ENCODE peak calls at places on chromosomes 2 and 18, in ten cellular contexts. One of them, this sample, is unnamed.

GRCh38 chr2:45494275-45494977 is 116.6 kb downstream of the SRBD1 start:
- DNase-seq in MV-4-11: peak
- DNase-seq in A549: peak
- DNase-seq in GM23338: peak
- DNase-seq in choroid plexus epithelial cell: peak
- DNase-seq in fibroblast of lung: peak
- DNase-seq in left cardiac atrium: no peak
- DNase-seq in NK-92 treated with Interleukin-12 subunit alpha and Interleukin-12 subunit beta, amount 100 ng/mL, for 24 hours: no peak
- DNase-seq in Calu3: peak
- DNase-seq in NCI-H1105 treated with DMSO at 0.1 percent for 48 hours: peak
- DNase-seq in this sample: peak

GRCh38 chr2:192885569-192886160 is 690.9 kb upstream of the TMEFF2 start:
- DNase-seq in MV-4-11: no peak
- DNase-seq in A549: peak
- DNase-seq in GM23338: no peak
- DNase-seq in choroid plexus epithelial cell: peak
- DNase-seq in fibroblast of lung: no peak
- DNase-seq in left cardiac atrium: no peak
- DNase-seq in NK-92 treated with Interleukin-12 subunit alpha and Interleukin-12 subunit beta, amount 100 ng/mL, for 24 hours: no peak
- DNase-seq in Calu3: peak
- DNase-seq in NCI-H1105 treated with DMSO at 0.1 percent for 48 hours: no peak
- DNase-seq in this sample: no peak

GRCh38 chr2:127014224-127014623 is 92.7 kb downstream of the BIN1 start:
- DNase-seq in MV-4-11: no peak
- DNase-seq in A549: no peak
- DNase-seq in GM23338: no peak
- DNase-seq in choroid plexus epithelial cell: no peak
- DNase-seq in fibroblast of lung: no peak
- DNase-seq in left cardiac atrium: no peak
- DNase-seq in NK-92 treated with Interleukin-12 subunit alpha and Interleukin-12 subunit beta, amount 100 ng/mL, for 24 hours: no peak
- DNase-seq in Calu3: no peak
- DNase-seq in NCI-H1105 treated with DMSO at 0.1 percent for 48 hours: no peak
- DNase-seq in this sample: no peak

GRCh38 chr2:189143930-189144329 is 35.6 kb downstream of the COL5A2 start:
- DNase-seq in MV-4-11: no peak
- DNase-seq in A549: no peak
- DNase-seq in GM23338: no peak
- DNase-seq in choroid plexus epithelial cell: peak
- DNase-seq in fibroblast of lung: peak
- DNase-seq in left cardiac atrium: no peak
- DNase-seq in NK-92 treated with Interleukin-12 subunit alpha and Interleukin-12 subunit beta, amount 100 ng/mL, for 24 hours: no peak
- DNase-seq in Calu3: no peak
- DNase-seq in NCI-H1105 treated with DMSO at 0.1 percent for 48 hours: no peak
- DNase-seq in this sample: no peak

GRCh38 chr2:241853651-241854341 is 4.9 kb downstream of the PDCD1 start:
- DNase-seq in MV-4-11: peak
- DNase-seq in A549: no peak
- DNase-seq in GM23338: no peak
- DNase-seq in choroid plexus epithelial cell: no peak
- DNase-seq in fibroblast of lung: no peak
- DNase-seq in left cardiac atrium: peak
- DNase-seq in NK-92 treated with Interleukin-12 subunit alpha and Interleukin-12 subunit beta, amount 100 ng/mL, for 24 hours: no peak
- DNase-seq in Calu3: peak
- DNase-seq in NCI-H1105 treated with DMSO at 0.1 percent for 48 hours: no peak
- DNase-seq in this sample: peak

GRCh38 chr18:9869713-9870430 is 15.9 kb upstream of the TXNDC2 start:
- DNase-seq in MV-4-11: peak
- DNase-seq in A549: peak
- DNase-seq in GM23338: peak
- DNase-seq in choroid plexus epithelial cell: peak
- DNase-seq in fibroblast of lung: peak
- DNase-seq in left cardiac atrium: no peak
- DNase-seq in NK-92 treated with Interleukin-12 subunit alpha and Interleukin-12 subunit beta, amount 100 ng/mL, for 24 hours: no peak
- DNase-seq in Calu3: no peak
- DNase-seq in NCI-H1105 treated with DMSO at 0.1 percent for 48 hours: no peak
- DNase-seq in this sample: peak

GRCh38 chr2:191533693-191534175 is 144.2 kb upstream of the NABP1 start:
- DNase-seq in MV-4-11: peak
- DNase-seq in A549: no peak
- DNase-seq in GM23338: no peak
- DNase-seq in choroid plexus epithelial cell: peak
- DNase-seq in fibroblast of lung: peak
- DNase-seq in left cardiac atrium: no peak
- DNase-seq in NK-92 treated with Interleukin-12 subunit alpha and Interleukin-12 subunit beta, amount 100 ng/mL, for 24 hours: no peak
- DNase-seq in Calu3: no peak
- DNase-seq in NCI-H1105 treated with DMSO at 0.1 percent for 48 hours: no peak
- DNase-seq in this sample: no peak

GRCh38 chr2:12717988-12718661 is 1.4 kb downstream of the TRIB2 start:
- DNase-seq in MV-4-11: no peak
- DNase-seq in A549: peak
- DNase-seq in GM23338: peak
- DNase-seq in choroid plexus epithelial cell: no peak
- DNase-seq in fibroblast of lung: peak
- DNase-seq in left cardiac atrium: no peak
- DNase-seq in NK-92 treated with Interleukin-12 subunit alpha and Interleukin-12 subunit beta, amount 100 ng/mL, for 24 hours: no peak
- DNase-seq in Calu3: no peak
- DNase-seq in NCI-H1105 treated with DMSO at 0.1 percent for 48 hours: peak
- DNase-seq in this sample: peak

GRCh38 chr2:218834685-218835084 is 3.1 kb upstream of the PRKAG3 start:
- DNase-seq in MV-4-11: no peak
- DNase-seq in A549: no peak
- DNase-seq in GM23338: no peak
- DNase-seq in choroid plexus epithelial cell: peak
- DNase-seq in fibroblast of lung: no peak
- DNase-seq in left cardiac atrium: no peak
- DNase-seq in NK-92 treated with Interleukin-12 subunit alpha and Interleukin-12 subunit beta, amount 100 ng/mL, for 24 hours: no peak
- DNase-seq in Calu3: peak
- DNase-seq in NCI-H1105 treated with DMSO at 0.1 percent for 48 hours: no peak
- DNase-seq in this sample: peak

GRCh38 chr2:55720417-55720816 is 26.8 kb upstream of the PNPT1 start:
- DNase-seq in MV-4-11: no peak
- DNase-seq in A549: no peak
- DNase-seq in GM23338: no peak
- DNase-seq in choroid plexus epithelial cell: no peak
- DNase-seq in fibroblast of lung: no peak
- DNase-seq in left cardiac atrium: no peak
- DNase-seq in NK-92 treated with Interleukin-12 subunit alpha and Interleukin-12 subunit beta, amount 100 ng/mL, for 24 hours: no peak
- DNase-seq in Calu3: no peak
- DNase-seq in NCI-H1105 treated with DMSO at 0.1 percent for 48 hours: no peak
- DNase-seq in this sample: no peak

GRCh38 chr18:59145055-59145454 is 5.4 kb downstream of the SEC11C start:
- DNase-seq in MV-4-11: no peak
- DNase-seq in A549: no peak
- DNase-seq in GM23338: no peak
- DNase-seq in choroid plexus epithelial cell: no peak
- DNase-seq in fibroblast of lung: no peak
- DNase-seq in left cardiac atrium: no peak
- DNase-seq in NK-92 treated with Interleukin-12 subunit alpha and Interleukin-12 subunit beta, amount 100 ng/mL, for 24 hours: no peak
- DNase-seq in Calu3: no peak
- DNase-seq in NCI-H1105 treated with DMSO at 0.1 percent for 48 hours: peak
- DNase-seq in this sample: no peak

GRCh38 chr2:12155308-12156061 is 409.1 kb downstream of the LPIN1 start:
- DNase-seq in MV-4-11: peak
- DNase-seq in A549: no peak
- DNase-seq in GM23338: no peak
- DNase-seq in choroid plexus epithelial cell: peak
- DNase-seq in fibroblast of lung: peak
- DNase-seq in left cardiac atrium: peak
- DNase-seq in NK-92 treated with Interleukin-12 subunit alpha and Interleukin-12 subunit beta, amount 100 ng/mL, for 24 hours: no peak
- DNase-seq in Calu3: no peak
- DNase-seq in NCI-H1105 treated with DMSO at 0.1 percent for 48 hours: no peak
- DNase-seq in this sample: no peak

GRCh38 chr2:177072069-177072468 is 140.5 kb upstream of the HNRNPA3 start:
- DNase-seq in MV-4-11: no peak
- DNase-seq in A549: no peak
- DNase-seq in GM23338: no peak
- DNase-seq in choroid plexus epithelial cell: peak
- DNase-seq in fibroblast of lung: no peak
- DNase-seq in left cardiac atrium: no peak
- DNase-seq in NK-92 treated with Interleukin-12 subunit alpha and Interleukin-12 subunit beta, amount 100 ng/mL, for 24 hours: no peak
- DNase-seq in Calu3: no peak
- DNase-seq in NCI-H1105 treated with DMSO at 0.1 percent for 48 hours: no peak
- DNase-seq in this sample: no peak

GRCh38 chr2:240648155-240648649 is 22.9 kb downstream of the GPR35 start:
- DNase-seq in MV-4-11: no peak
- DNase-seq in A549: no peak
- DNase-seq in GM23338: no peak
- DNase-seq in choroid plexus epithelial cell: no peak
- DNase-seq in fibroblast of lung: no peak
- DNase-seq in left cardiac atrium: no peak
- DNase-seq in NK-92 treated with Interleukin-12 subunit alpha and Interleukin-12 subunit beta, amount 100 ng/mL, for 24 hours: no peak
- DNase-seq in Calu3: no peak
- DNase-seq in NCI-H1105 treated with DMSO at 0.1 percent for 48 hours: no peak
- DNase-seq in this sample: no peak

GRCh38 chr2:23925702-23926288 is 1.1 kb downstream of the ATAD2B start:
- DNase-seq in MV-4-11: peak
- DNase-seq in A549: no peak
- DNase-seq in GM23338: peak
- DNase-seq in choroid plexus epithelial cell: peak
- DNase-seq in fibroblast of lung: peak
- DNase-seq in left cardiac atrium: peak
- DNase-seq in NK-92 treated with Interleukin-12 subunit alpha and Interleukin-12 subunit beta, amount 100 ng/mL, for 24 hours: peak
- DNase-seq in Calu3: peak
- DNase-seq in NCI-H1105 treated with DMSO at 0.1 percent for 48 hours: peak
- DNase-seq in this sample: peak

GRCh38 chr2:127371037-127371436 is 16.7 kb downstream of the MAP3K2 start:
- DNase-seq in MV-4-11: no peak
- DNase-seq in A549: no peak
- DNase-seq in GM23338: peak
- DNase-seq in choroid plexus epithelial cell: no peak
- DNase-seq in fibroblast of lung: no peak
- DNase-seq in left cardiac atrium: peak
- DNase-seq in NK-92 treated with Interleukin-12 subunit alpha and Interleukin-12 subunit beta, amount 100 ng/mL, for 24 hours: no peak
- DNase-seq in Calu3: no peak
- DNase-seq in NCI-H1105 treated with DMSO at 0.1 percent for 48 hours: no peak
- DNase-seq in this sample: no peak

GRCh38 chr18:3675994-3676393 is 226.0 kb downstream of the TGIF1 start:
- DNase-seq in MV-4-11: no peak
- DNase-seq in A549: no peak
- DNase-seq in GM23338: no peak
- DNase-seq in choroid plexus epithelial cell: no peak
- DNase-seq in fibroblast of lung: no peak
- DNase-seq in left cardiac atrium: no peak
- DNase-seq in NK-92 treated with Interleukin-12 subunit alpha and Interleukin-12 subunit beta, amount 100 ng/mL, for 24 hours: no peak
- DNase-seq in Calu3: no peak
- DNase-seq in NCI-H1105 treated with DMSO at 0.1 percent for 48 hours: no peak
- DNase-seq in this sample: no peak

GRCh38 chr2:171545086-171545485 is 22.8 kb downstream of the CYBRD1 start:
- DNase-seq in MV-4-11: no peak
- DNase-seq in A549: no peak
- DNase-seq in GM23338: no peak
- DNase-seq in choroid plexus epithelial cell: no peak
- DNase-seq in fibroblast of lung: no peak
- DNase-seq in left cardiac atrium: no peak
- DNase-seq in NK-92 treated with Interleukin-12 subunit alpha and Interleukin-12 subunit beta, amount 100 ng/mL, for 24 hours: no peak
- DNase-seq in Calu3: no peak
- DNase-seq in NCI-H1105 treated with DMSO at 0.1 percent for 48 hours: no peak
- DNase-seq in this sample: no peak

GRCh38 chr18:58867281-58867961 is 2.7 kb downstream of the ZNF532 start:
- DNase-seq in MV-4-11: no peak
- DNase-seq in A549: no peak
- DNase-seq in GM23338: peak
- DNase-seq in choroid plexus epithelial cell: peak
- DNase-seq in fibroblast of lung: no peak
- DNase-seq in left cardiac atrium: no peak
- DNase-seq in NK-92 treated with Interleukin-12 subunit alpha and Interleukin-12 subunit beta, amount 100 ng/mL, for 24 hours: no peak
- DNase-seq in Calu3: no peak
- DNase-seq in NCI-H1105 treated with DMSO at 0.1 percent for 48 hours: no peak
- DNase-seq in this sample: peak

GRCh38 chr2:167925775-167926174 is 321.6 kb downstream of the STK39 start:
- DNase-seq in MV-4-11: no peak
- DNase-seq in A549: no peak
- DNase-seq in GM23338: no peak
- DNase-seq in choroid plexus epithelial cell: no peak
- DNase-seq in fibroblast of lung: peak
- DNase-seq in left cardiac atrium: no peak
- DNase-seq in NK-92 treated with Interleukin-12 subunit alpha and Interleukin-12 subunit beta, amount 100 ng/mL, for 24 hours: no peak
- DNase-seq in Calu3: no peak
- DNase-seq in NCI-H1105 treated with DMSO at 0.1 percent for 48 hours: peak
- DNase-seq in this sample: no peak

GRCh38 chr2:147739531-147739930 is 105.3 kb upstream of the ACVR2A start:
- DNase-seq in MV-4-11: no peak
- DNase-seq in A549: no peak
- DNase-seq in GM23338: no peak
- DNase-seq in choroid plexus epithelial cell: peak
- DNase-seq in fibroblast of lung: no peak
- DNase-seq in left cardiac atrium: no peak
- DNase-seq in NK-92 treated with Interleukin-12 subunit alpha and Interleukin-12 subunit beta, amount 100 ng/mL, for 24 hours: no peak
- DNase-seq in Calu3: no peak
- DNase-seq in NCI-H1105 treated with DMSO at 0.1 percent for 48 hours: no peak
- DNase-seq in this sample: no peak

GRCh38 chr18:65202091-65202490 is 548.7 kb upstream of the CDH7 start:
- DNase-seq in MV-4-11: no peak
- DNase-seq in A549: no peak
- DNase-seq in GM23338: no peak
- DNase-seq in choroid plexus epithelial cell: no peak
- DNase-seq in fibroblast of lung: no peak
- DNase-seq in left cardiac atrium: no peak
- DNase-seq in NK-92 treated with Interleukin-12 subunit alpha and Interleukin-12 subunit beta, amount 100 ng/mL, for 24 hours: no peak
- DNase-seq in Calu3: no peak
- DNase-seq in NCI-H1105 treated with DMSO at 0.1 percent for 48 hours: no peak
- DNase-seq in this sample: no peak

GRCh38 chr2:27710640-27711430 is 47.1 kb downstream of the SLC4A1AP start:
- DNase-seq in MV-4-11: no peak
- DNase-seq in A549: no peak
- DNase-seq in GM23338: no peak
- DNase-seq in choroid plexus epithelial cell: peak
- DNase-seq in fibroblast of lung: no peak
- DNase-seq in left cardiac atrium: no peak
- DNase-seq in NK-92 treated with Interleukin-12 subunit alpha and Interleukin-12 subunit beta, amount 100 ng/mL, for 24 hours: peak
- DNase-seq in Calu3: no peak
- DNase-seq in NCI-H1105 treated with DMSO at 0.1 percent for 48 hours: no peak
- DNase-seq in this sample: no peak

GRCh38 chr2:229821353-229821752 is 100.5 kb downstream of the TRIP12 start:
- DNase-seq in MV-4-11: no peak
- DNase-seq in A549: no peak
- DNase-seq in GM23338: no peak
- DNase-seq in choroid plexus epithelial cell: no peak
- DNase-seq in fibroblast of lung: no peak
- DNase-seq in left cardiac atrium: no peak
- DNase-seq in NK-92 treated with Interleukin-12 subunit alpha and Interleukin-12 subunit beta, amount 100 ng/mL, for 24 hours: no peak
- DNase-seq in Calu3: no peak
- DNase-seq in NCI-H1105 treated with DMSO at 0.1 percent for 48 hours: no peak
- DNase-seq in this sample: no peak

GRCh38 chr2:172101008-172101706 is 1.5 kb downstream of the DLX2 start:
- DNase-seq in MV-4-11: no peak
- DNase-seq in A549: no peak
- DNase-seq in GM23338: peak
- DNase-seq in choroid plexus epithelial cell: no peak
- DNase-seq in fibroblast of lung: no peak
- DNase-seq in left cardiac atrium: no peak
- DNase-seq in NK-92 treated with Interleukin-12 subunit alpha and Interleukin-12 subunit beta, amount 100 ng/mL, for 24 hours: no peak
- DNase-seq in Calu3: no peak
- DNase-seq in NCI-H1105 treated with DMSO at 0.1 percent for 48 hours: no peak
- DNase-seq in this sample: no peak

GRCh38 chr2:116545611-116546010 is 1268.9 kb upstream of the DDX18 start:
- DNase-seq in MV-4-11: no peak
- DNase-seq in A549: no peak
- DNase-seq in GM23338: no peak
- DNase-seq in choroid plexus epithelial cell: no peak
- DNase-seq in fibroblast of lung: no peak
- DNase-seq in left cardiac atrium: no peak
- DNase-seq in NK-92 treated with Interleukin-12 subunit alpha and Interleukin-12 subunit beta, amount 100 ng/mL, for 24 hours: no peak
- DNase-seq in Calu3: no peak
- DNase-seq in NCI-H1105 treated with DMSO at 0.1 percent for 48 hours: peak
- DNase-seq in this sample: no peak

GRCh38 chr2:39059366-39059952 is 61.4 kb downstream of the SOS1 start:
- DNase-seq in MV-4-11: peak
- DNase-seq in A549: peak
- DNase-seq in GM23338: peak
- DNase-seq in choroid plexus epithelial cell: peak
- DNase-seq in fibroblast of lung: peak
- DNase-seq in left cardiac atrium: no peak
- DNase-seq in NK-92 treated with Interleukin-12 subunit alpha and Interleukin-12 subunit beta, amount 100 ng/mL, for 24 hours: no peak
- DNase-seq in Calu3: no peak
- DNase-seq in NCI-H1105 treated with DMSO at 0.1 percent for 48 hours: peak
- DNase-seq in this sample: peak

GRCh38 chr2:172086349-172087190 is 1.3 kb downstream of the DLX1 start:
- DNase-seq in MV-4-11: no peak
- DNase-seq in A549: no peak
- DNase-seq in GM23338: peak
- DNase-seq in choroid plexus epithelial cell: no peak
- DNase-seq in fibroblast of lung: no peak
- DNase-seq in left cardiac atrium: no peak
- DNase-seq in NK-92 treated with Interleukin-12 subunit alpha and Interleukin-12 subunit beta, amount 100 ng/mL, for 24 hours: no peak
- DNase-seq in Calu3: peak
- DNase-seq in NCI-H1105 treated with DMSO at 0.1 percent for 48 hours: no peak
- DNase-seq in this sample: peak